ENCODE peak calls at places on chromosome 16, in five cellular contexts. One of them, this sample, is unnamed.

GRCh38 chr16:51881731-51882130 is 665.2 kb downstream of the TOX3 start:
- DNase-seq in HCT116: no peak
- DNase-seq in adrenal gland: no peak
- DNase-seq in IMR-90: peak
- DNase-seq in AG10803: peak
- DNase-seq in this sample: no peak

GRCh38 chr16:69469807-69470561 is 45.6 kb downstream of the CYB5B start:
- DNase-seq in HCT116: no peak
- DNase-seq in adrenal gland: no peak
- DNase-seq in IMR-90: no peak
- DNase-seq in AG10803: no peak
- DNase-seq in this sample: no peak

GRCh38 chr16:73717266-73718057 is 579.2 kb upstream of the PSMD7 start:
- DNase-seq in HCT116: no peak
- DNase-seq in adrenal gland: no peak
- DNase-seq in IMR-90: no peak
- DNase-seq in AG10803: no peak
- DNase-seq in this sample: no peak

GRCh38 chr16:69071036-69071435 is 34.4 kb upstream of the HAS3 start:
- DNase-seq in HCT116: no peak
- DNase-seq in adrenal gland: no peak
- DNase-seq in IMR-90: no peak
- DNase-seq in AG10803: no peak
- DNase-seq in this sample: no peak

GRCh38 chr16:57416084-57416483 is 11.5 kb downstream of the CCL17 start:
- DNase-seq in HCT116: no peak
- DNase-seq in adrenal gland: no peak
- DNase-seq in IMR-90: no peak
- DNase-seq in AG10803: no peak
- DNase-seq in this sample: no peak

GRCh38 chr16:12767897-12768296 is 35.8 kb downstream of the CPPED1 start:
- DNase-seq in HCT116: no peak
- DNase-seq in adrenal gland: no peak
- DNase-seq in IMR-90: no peak
- DNase-seq in AG10803: no peak
- DNase-seq in this sample: no peak

GRCh38 chr16:22357635-22357971 is 16.8 kb downstream of the CDR2 start:
- DNase-seq in HCT116: no peak
- DNase-seq in adrenal gland: no peak
- DNase-seq in IMR-90: no peak
- DNase-seq in AG10803: no peak
- DNase-seq in this sample: no peak

GRCh38 chr16:28186752-28187151 is 25.0 kb downstream of the XPO6 start:
- DNase-seq in HCT116: no peak
- DNase-seq in adrenal gland: no peak
- DNase-seq in IMR-90: peak
- DNase-seq in AG10803: peak
- DNase-seq in this sample: no peak

GRCh38 chr16:56343661-56344517 is 81.5 kb downstream of the AMFR start:
- DNase-seq in HCT116: no peak
- DNase-seq in adrenal gland: no peak
- DNase-seq in IMR-90: no peak
- DNase-seq in AG10803: peak
- DNase-seq in this sample: no peak

GRCh38 chr16:8796469-8797363 is 723 bp downstream of the TMEM186 start:
- DNase-seq in HCT116: no peak
- DNase-seq in adrenal gland: no peak
- DNase-seq in IMR-90: no peak
- DNase-seq in AG10803: peak
- DNase-seq in this sample: no peak

GRCh38 chr16:61887903-61888302 is 148.3 kb downstream of the CDH8 start:
- DNase-seq in HCT116: no peak
- DNase-seq in adrenal gland: no peak
- DNase-seq in IMR-90: no peak
- DNase-seq in AG10803: peak
- DNase-seq in this sample: no peak

GRCh38 chr16:10922328-10923145 is 19.7 kb downstream of the DEXI start:
- DNase-seq in HCT116: no peak
- DNase-seq in adrenal gland: peak
- DNase-seq in IMR-90: peak
- DNase-seq in AG10803: peak
- DNase-seq in this sample: no peak

GRCh38 chr16:15975172-15975571 is 25.8 kb downstream of the ABCC1 start:
- DNase-seq in HCT116: no peak
- DNase-seq in adrenal gland: no peak
- DNase-seq in IMR-90: no peak
- DNase-seq in AG10803: no peak
- DNase-seq in this sample: no peak

GRCh38 chr16:74830646-74831045 is 56.0 kb upstream of the FA2H start:
- DNase-seq in HCT116: no peak
- DNase-seq in adrenal gland: no peak
- DNase-seq in IMR-90: no peak
- DNase-seq in AG10803: no peak
- DNase-seq in this sample: no peak

GRCh38 chr16:28298511-28298878 is 6.2 kb downstream of the SBK1 start:
- DNase-seq in HCT116: no peak
- DNase-seq in adrenal gland: no peak
- DNase-seq in IMR-90: no peak
- DNase-seq in AG10803: no peak
- DNase-seq in this sample: no peak

GRCh38 chr16:85199880-85200279 is 87.6 kb upstream of the CIBAR2 start:
- DNase-seq in HCT116: no peak
- DNase-seq in adrenal gland: no peak
- DNase-seq in IMR-90: no peak
- DNase-seq in AG10803: no peak
- DNase-seq in this sample: no peak
- H3K4me3 ChIP-seq in HCT116: no peak
- H3K4me3 ChIP-seq in adrenal gland: no peak
- H3K4me3 ChIP-seq in IMR-90: no peak
- H3K4me3 ChIP-seq in AG10803: no peak
- H3K4me3 ChIP-seq in this sample: no peak

DNA sequence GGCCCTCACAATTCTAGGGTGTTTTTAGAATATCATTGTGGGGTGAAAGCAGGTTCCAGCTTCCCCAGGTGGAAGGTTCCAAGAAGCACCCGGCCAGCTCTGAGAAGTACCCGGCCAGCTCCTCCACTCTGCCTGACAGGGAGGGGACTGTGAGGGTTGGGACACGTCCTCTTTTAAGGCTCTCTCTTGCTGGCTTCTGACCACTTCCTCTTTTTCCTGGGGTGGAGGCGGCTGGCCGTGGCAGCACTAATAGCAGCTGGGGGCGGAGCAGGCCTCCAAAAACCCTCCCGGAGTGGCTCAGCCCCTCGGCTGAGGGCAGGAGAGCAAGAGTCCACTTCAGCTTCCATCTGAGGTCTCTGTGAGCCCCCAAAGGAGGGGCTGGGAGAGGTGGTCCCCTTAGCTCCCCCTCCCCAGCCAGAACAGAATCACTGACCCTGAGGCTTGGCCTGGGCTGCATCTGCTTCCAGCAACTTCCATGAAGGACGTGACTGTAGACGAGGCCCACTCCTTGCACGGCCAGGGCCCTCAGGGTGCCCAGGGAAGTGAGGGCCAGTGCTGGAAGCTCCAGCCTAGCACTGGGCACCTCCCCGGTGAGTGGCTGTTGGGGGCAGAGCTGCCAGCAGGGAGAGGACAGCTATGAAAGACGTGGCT is 26.7 kb upstream of the PLCG2 start:
- DNase-seq in HCT116: no peak
- DNase-seq in adrenal gland: peak
- DNase-seq in IMR-90: no peak
- DNase-seq in AG10803: peak
- DNase-seq in this sample: no peak
- TF ChIP-seq CTCF in HCT116: no peak
- TF ChIP-seq CTCF in adrenal gland: no peak
- TF ChIP-seq CTCF in IMR-90: no peak
- TF ChIP-seq CTCF in AG10803: no peak
- TF ChIP-seq CTCF in this sample: no peak

GRCh38 chr16:745739-746138 is 4.9 kb upstream of the CIAO3 start:
- DNase-seq in HCT116: no peak
- DNase-seq in adrenal gland: no peak
- DNase-seq in IMR-90: no peak
- DNase-seq in AG10803: no peak
- DNase-seq in this sample: no peak

GRCh38 chr16:750454-750853 is 9.7 kb upstream of the CIAO3 start:
- DNase-seq in HCT116: no peak
- DNase-seq in adrenal gland: no peak
- DNase-seq in IMR-90: no peak
- DNase-seq in AG10803: no peak
- DNase-seq in this sample: no peak

GRCh38 chr16:749010-749409 is 8.2 kb upstream of the CIAO3 start:
- DNase-seq in HCT116: no peak
- DNase-seq in adrenal gland: no peak
- DNase-seq in IMR-90: peak
- DNase-seq in AG10803: peak
- DNase-seq in this sample: no peak

GRCh38 chr16:746637-747036 is 5.8 kb upstream of the CIAO3 start:
- DNase-seq in HCT116: no peak
- DNase-seq in adrenal gland: no peak
- DNase-seq in IMR-90: no peak
- DNase-seq in AG10803: no peak
- DNase-seq in this sample: no peak

GRCh38 chr16:747978-748746 is 7.4 kb upstream of the CIAO3 start:
- DNase-seq in HCT116: no peak
- DNase-seq in adrenal gland: no peak
- DNase-seq in IMR-90: no peak
- DNase-seq in AG10803: no peak
- DNase-seq in this sample: no peak
- H3K4me3 ChIP-seq in HCT116: no peak
- H3K4me3 ChIP-seq in adrenal gland: no peak
- H3K4me3 ChIP-seq in IMR-90: no peak
- H3K4me3 ChIP-seq in AG10803: no peak
- H3K4me3 ChIP-seq in this sample: no peak

GRCh38 chr16:84207869-84208268 is 16.9 kb downstream of the ADAD2 start:
- DNase-seq in HCT116: no peak
- DNase-seq in adrenal gland: no peak
- DNase-seq in IMR-90: no peak
- DNase-seq in AG10803: no peak
- DNase-seq in this sample: no peak

GRCh38 chr16:84207266-84207665 is 16.3 kb downstream of the ADAD2 start:
- DNase-seq in HCT116: no peak
- DNase-seq in adrenal gland: no peak
- DNase-seq in IMR-90: no peak
- DNase-seq in AG10803: no peak
- DNase-seq in this sample: peak

GRCh38 chr16:84212631-84213030 is 21.7 kb downstream of the ADAD2 start:
- DNase-seq in HCT116: no peak
- DNase-seq in adrenal gland: no peak
- DNase-seq in IMR-90: no peak
- DNase-seq in AG10803: no peak
- DNase-seq in this sample: no peak

GRCh38 chr16:84212154-84212553 is 21.2 kb downstream of the ADAD2 start:
- DNase-seq in HCT116: no peak
- DNase-seq in adrenal gland: no peak
- DNase-seq in IMR-90: no peak
- DNase-seq in AG10803: no peak
- DNase-seq in this sample: no peak

DNA sequence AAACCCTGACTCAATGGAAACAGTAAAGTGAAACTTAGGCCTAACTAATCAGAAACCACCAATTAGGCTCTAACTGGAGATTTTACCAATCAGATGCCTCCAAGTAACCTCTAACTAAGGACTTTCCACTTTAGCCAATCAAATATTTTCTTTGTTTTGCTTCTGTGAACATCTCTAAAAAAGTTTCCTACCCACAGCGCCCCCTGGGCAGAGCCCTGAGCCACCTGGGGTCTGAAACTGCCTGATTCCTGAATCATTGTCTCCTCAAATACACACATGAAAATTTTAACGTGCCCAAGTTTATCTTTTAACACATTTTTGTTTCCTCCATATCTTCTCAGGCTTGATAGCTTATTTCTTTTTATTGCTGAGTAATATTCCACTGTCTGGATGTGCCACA is 19.0 kb downstream of the ADAD2 start:
- DNase-seq in HCT116: peak
- DNase-seq in adrenal gland: no peak
- DNase-seq in IMR-90: peak
- DNase-seq in AG10803: no peak
- DNase-seq in this sample: no peak
- TF ChIP-seq CTCF in HCT116: peak
- TF ChIP-seq CTCF in adrenal gland: no peak
- TF ChIP-seq CTCF in IMR-90: no peak
- TF ChIP-seq CTCF in AG10803: no peak
- TF ChIP-seq CTCF in this sample: peak

GRCh38 chr16:89924298-89924924 is 1.3 kb downstream of the TUBB3 start:
- DNase-seq in HCT116: no peak
- DNase-seq in adrenal gland: peak
- DNase-seq in IMR-90: peak
- DNase-seq in AG10803: peak
- DNase-seq in this sample: no peak
- H3K4me3 ChIP-seq in HCT116: peak
- H3K4me3 ChIP-seq in adrenal gland: no peak
- H3K4me3 ChIP-seq in IMR-90: peak
- H3K4me3 ChIP-seq in AG10803: peak
- H3K4me3 ChIP-seq in this sample: peak

DNA sequence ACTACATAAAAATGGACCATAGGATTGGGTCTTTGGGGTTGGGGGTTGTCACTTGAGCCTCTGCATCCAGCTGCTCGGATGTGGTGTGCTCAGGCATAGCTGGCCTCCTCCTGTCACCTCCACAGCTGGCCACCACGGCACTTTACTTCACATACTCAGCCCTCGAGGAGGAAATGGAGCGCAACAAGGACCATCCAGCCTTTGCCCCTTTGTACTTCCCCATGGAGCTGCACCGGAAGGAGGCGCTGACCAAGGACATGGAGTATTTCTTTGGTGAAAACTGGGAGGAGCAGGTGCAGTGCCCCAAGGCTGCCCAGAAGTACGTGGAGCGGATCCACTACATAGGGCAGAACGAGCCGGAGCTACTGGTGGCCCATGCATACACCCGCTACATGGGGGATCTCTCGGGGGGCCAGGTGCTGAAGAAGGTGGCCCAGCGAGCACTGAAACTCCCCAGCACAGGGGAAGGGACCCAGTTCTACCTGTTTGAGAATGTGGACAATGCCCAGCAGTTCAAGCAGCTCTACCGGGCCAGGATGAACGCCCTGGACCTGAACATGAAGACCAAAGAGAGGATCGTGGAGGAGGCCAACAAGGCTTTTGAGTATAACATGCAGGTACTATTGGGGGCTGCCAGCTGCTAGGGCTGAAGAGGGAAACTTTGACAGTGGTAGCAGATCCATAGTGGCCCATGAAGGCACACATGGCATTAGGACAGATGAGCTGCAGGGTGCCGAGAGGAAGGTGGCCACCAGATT is 30.8 kb downstream of the CDIP1 start:
- DNase-seq in HCT116: no peak
- DNase-seq in adrenal gland: no peak
- DNase-seq in IMR-90: no peak
- DNase-seq in AG10803: no peak
- DNase-seq in this sample: no peak
- TF ChIP-seq CTCF in HCT116: no peak
- TF ChIP-seq CTCF in adrenal gland: no peak
- TF ChIP-seq CTCF in IMR-90: no peak
- TF ChIP-seq CTCF in AG10803: no peak
- TF ChIP-seq CTCF in this sample: no peak

This sample was measured in epithelial cell of proximal tubule.